ENCODE peak calls at places on chromosomes 1 and 21, in six cellular contexts. P is cardiac fibroblast; M is left lung; W is CD8-positive, alpha-beta T cell; G is mucosa of descending colon; K is PC-9. F is an unnamed sample.

GRCh38 chr1:237972186-237972585 is 81.5 kb upstream of the ZP4 start:
- DNase-seq in M (no peak), G (no peak), W (no peak), P (no peak), K (no peak), F (no peak)

GRCh38 chr1:200042119-200042436 is 14.6 kb downstream of the NR5A2 start:
- DNase-seq in P (no peak), W (no peak), G (no peak), K (no peak), M (no peak), F (no peak)

GRCh38 chr1:25774921-25775774 is 24.8 kb upstream of the SELENON start:
- DNase-seq in W (peak; percentile 60), G (peak; percentile 71), M (no peak), K (peak; percentile 52), P (no peak), F (no peak)

GRCh38 chr1:217275617-217276398 is 355.1 kb downstream of the GPATCH2 start:
- DNase-seq in W (no peak), P (peak; percentile 92), G (no peak), M (no peak), K (no peak), F (no peak)

GRCh38 chr1:58361134-58361533 is 185.4 kb downstream of the OMA1 start:
- DNase-seq in K (no peak), G (no peak), W (no peak), M (no peak), P (no peak), F (no peak)

GRCh38 chr1:15128520-15129313 is 24.8 kb upstream of the TMEM51 start:
- DNase-seq in W (peak; percentile 57), P (peak; percentile 74), G (no peak), K (no peak), M (peak; percentile 66), F (peak; percentile 71)

GRCh38 chr1:171751208-171751607 is 9.3 kb upstream of the VAMP4 start:
- DNase-seq in G (no peak), P (no peak), W (no peak), M (no peak), K (no peak), F (no peak)

GRCh38 chr1:42765832-42766722 is 751 bp downstream of the P3H1 start:
- DNase-seq in K (no peak), W (no peak), G (no peak), P (peak; percentile 79), M (no peak), F (no peak)

GRCh38 chr1:228236744-228237143 is 28.9 kb downstream of the OBSCN start:
- DNase-seq in G (no peak), P (peak; percentile 65), W (no peak), M (no peak), K (no peak), F (no peak)

GRCh38 chr1:229230893-229231753 is 39.8 kb upstream of the RAB4A start:
- DNase-seq in P (peak; percentile 23), K (peak; percentile 76), M (no peak), G (no peak), W (no peak), F (no peak)

GRCh38 chr1:5620997-5621396 is 371.2 kb downstream of the NPHP4 start:
- DNase-seq in G (no peak), M (no peak), P (no peak), W (no peak), K (no peak), F (no peak)
- TF ChIP-seq CTCF in G (no peak), M (no peak), P (no peak), W (no peak), K (peak; percentile 53), F (no peak)

GRCh38 chr1:98468111-98468717 is 193.3 kb upstream of the SNX7 start:
- DNase-seq in M (no peak), W (no peak), G (no peak), K (peak; percentile 59), P (peak; percentile 89), F (no peak)
- TF ChIP-seq CTCF in M (peak; percentile 84), W (peak; percentile 46), G (peak; percentile 59), K (peak; percentile 98), P (peak; percentile 88), F (peak; percentile 85)

GRCh38 chr21:23394458-23394857 is 2212.8 kb downstream of the MRPL39 start:
- DNase-seq in G (no peak), K (no peak), M (no peak), W (no peak), P (no peak), F (no peak)
- TF ChIP-seq CTCF in G (no peak), K (peak; percentile 35), M (no peak), W (no peak), P (no peak), F (no peak)

GRCh38 chr1:21329209-21329844 is 39.1 kb upstream of the ECE1 start:
- DNase-seq in W (no peak), M (no peak), P (no peak), K (peak; percentile 99), G (peak; percentile 50), F (no peak)
- TF ChIP-seq CTCF in W (no peak), M (no peak), P (no peak), K (no peak), G (no peak), F (no peak)

F was measured in CD14-positive monocyte.